ENCODE peak calls at places on chromosomes 13 and 19, in nine cellular contexts. One of them, this sample, is unnamed.

GRCh38 chr19:932647-933552 is 7.1 kb downstream of the ARID3A start:
- DNase-seq in CD8-positive, alpha-beta memory T cell: no peak
- DNase-seq in SW 1271: no peak
- DNase-seq in head of caudate nucleus: no peak
- DNase-seq in GM12878: no peak
- DNase-seq in C1 segment of cervical spinal cord: no peak
- DNase-seq in neural progenitor cell: peak
- DNase-seq in activated CD8-positive, alpha-beta memory T cell treated with anti-CD3 and anti-CD28 coated beads for 1 hour: no peak
- DNase-seq in iris pigment epithelial cell: peak
- DNase-seq in this sample: peak

GRCh38 chr19:45508931-45509691 is 1.8 kb downstream of the VASP start:
- DNase-seq in CD8-positive, alpha-beta memory T cell: no peak
- DNase-seq in SW 1271: no peak
- DNase-seq in head of caudate nucleus: no peak
- DNase-seq in GM12878: peak
- DNase-seq in C1 segment of cervical spinal cord: no peak
- DNase-seq in neural progenitor cell: peak
- DNase-seq in activated CD8-positive, alpha-beta memory T cell treated with anti-CD3 and anti-CD28 coated beads for 1 hour: no peak
- DNase-seq in iris pigment epithelial cell: peak
- DNase-seq in this sample: peak

GRCh38 chr19:49212302-49212701 is 54.7 kb downstream of the TRPM4 start:
- DNase-seq in CD8-positive, alpha-beta memory T cell: no peak
- DNase-seq in SW 1271: no peak
- DNase-seq in head of caudate nucleus: no peak
- DNase-seq in GM12878: no peak
- DNase-seq in C1 segment of cervical spinal cord: no peak
- DNase-seq in neural progenitor cell: no peak
- DNase-seq in activated CD8-positive, alpha-beta memory T cell treated with anti-CD3 and anti-CD28 coated beads for 1 hour: no peak
- DNase-seq in iris pigment epithelial cell: peak
- DNase-seq in this sample: no peak

GRCh38 chr13:72726721-72727416 is 560 bp downstream of the MZT1 start:
- DNase-seq in CD8-positive, alpha-beta memory T cell: peak
- DNase-seq in SW 1271: no peak
- DNase-seq in head of caudate nucleus: peak
- DNase-seq in GM12878: no peak
- DNase-seq in C1 segment of cervical spinal cord: peak
- DNase-seq in neural progenitor cell: peak
- DNase-seq in activated CD8-positive, alpha-beta memory T cell treated with anti-CD3 and anti-CD28 coated beads for 1 hour: no peak
- DNase-seq in iris pigment epithelial cell: peak
- DNase-seq in this sample: peak

GRCh38 chr19:483332-484072 is 12.8 kb upstream of the MADCAM1 start:
- DNase-seq in CD8-positive, alpha-beta memory T cell: no peak
- DNase-seq in SW 1271: no peak
- DNase-seq in head of caudate nucleus: no peak
- DNase-seq in GM12878: no peak
- DNase-seq in C1 segment of cervical spinal cord: no peak
- DNase-seq in neural progenitor cell: no peak
- DNase-seq in activated CD8-positive, alpha-beta memory T cell treated with anti-CD3 and anti-CD28 coated beads for 1 hour: no peak
- DNase-seq in iris pigment epithelial cell: no peak
- DNase-seq in this sample: no peak

GRCh38 chr13:77516342-77516789 is 19.1 kb upstream of the SCEL start:
- DNase-seq in CD8-positive, alpha-beta memory T cell: no peak
- DNase-seq in SW 1271: peak
- DNase-seq in head of caudate nucleus: no peak
- DNase-seq in GM12878: no peak
- DNase-seq in C1 segment of cervical spinal cord: no peak
- DNase-seq in neural progenitor cell: no peak
- DNase-seq in activated CD8-positive, alpha-beta memory T cell treated with anti-CD3 and anti-CD28 coated beads for 1 hour: no peak
- DNase-seq in iris pigment epithelial cell: peak
- DNase-seq in this sample: peak

GRCh38 chr13:111973186-111974064 is 93.5 kb upstream of the SOX1 start:
- DNase-seq in CD8-positive, alpha-beta memory T cell: no peak
- DNase-seq in SW 1271: no peak
- DNase-seq in head of caudate nucleus: no peak
- DNase-seq in GM12878: no peak
- DNase-seq in C1 segment of cervical spinal cord: no peak
- DNase-seq in neural progenitor cell: peak
- DNase-seq in activated CD8-positive, alpha-beta memory T cell treated with anti-CD3 and anti-CD28 coated beads for 1 hour: no peak
- DNase-seq in iris pigment epithelial cell: no peak
- DNase-seq in this sample: no peak

GRCh38 chr13:80055804-80056203 is 285.1 kb downstream of the SPRY2 start:
- DNase-seq in CD8-positive, alpha-beta memory T cell: no peak
- DNase-seq in SW 1271: no peak
- DNase-seq in head of caudate nucleus: peak
- DNase-seq in GM12878: no peak
- DNase-seq in C1 segment of cervical spinal cord: no peak
- DNase-seq in neural progenitor cell: peak
- DNase-seq in activated CD8-positive, alpha-beta memory T cell treated with anti-CD3 and anti-CD28 coated beads for 1 hour: no peak
- DNase-seq in iris pigment epithelial cell: no peak
- DNase-seq in this sample: no peak

GRCh38 chr19:32309711-32310390 is 35.6 kb upstream of the ZNF507 start:
- DNase-seq in CD8-positive, alpha-beta memory T cell: no peak
- DNase-seq in SW 1271: no peak
- DNase-seq in head of caudate nucleus: no peak
- DNase-seq in GM12878: no peak
- DNase-seq in C1 segment of cervical spinal cord: no peak
- DNase-seq in neural progenitor cell: no peak
- DNase-seq in activated CD8-positive, alpha-beta memory T cell treated with anti-CD3 and anti-CD28 coated beads for 1 hour: no peak
- DNase-seq in iris pigment epithelial cell: no peak
- DNase-seq in this sample: no peak

GRCh38 chr13:95301947-95302386 is 716 bp upstream of the ABCC4 start:
- DNase-seq in CD8-positive, alpha-beta memory T cell: no peak
- DNase-seq in SW 1271: no peak
- DNase-seq in head of caudate nucleus: no peak
- DNase-seq in GM12878: no peak
- DNase-seq in C1 segment of cervical spinal cord: no peak
- DNase-seq in neural progenitor cell: peak
- DNase-seq in activated CD8-positive, alpha-beta memory T cell treated with anti-CD3 and anti-CD28 coated beads for 1 hour: no peak
- DNase-seq in iris pigment epithelial cell: no peak
- DNase-seq in this sample: no peak

GRCh38 chr13:27810009-27810408 is 17.7 kb downstream of the GSX1 start:
- DNase-seq in CD8-positive, alpha-beta memory T cell: no peak
- DNase-seq in SW 1271: no peak
- DNase-seq in head of caudate nucleus: no peak
- DNase-seq in GM12878: no peak
- DNase-seq in C1 segment of cervical spinal cord: no peak
- DNase-seq in neural progenitor cell: no peak
- DNase-seq in activated CD8-positive, alpha-beta memory T cell treated with anti-CD3 and anti-CD28 coated beads for 1 hour: no peak
- DNase-seq in iris pigment epithelial cell: no peak
- DNase-seq in this sample: no peak

GRCh38 chr13:71659427-71659826 is 207.6 kb downstream of the DACH1 start:
- DNase-seq in CD8-positive, alpha-beta memory T cell: no peak
- DNase-seq in SW 1271: no peak
- DNase-seq in head of caudate nucleus: no peak
- DNase-seq in GM12878: no peak
- DNase-seq in C1 segment of cervical spinal cord: no peak
- DNase-seq in neural progenitor cell: no peak
- DNase-seq in activated CD8-positive, alpha-beta memory T cell treated with anti-CD3 and anti-CD28 coated beads for 1 hour: no peak
- DNase-seq in iris pigment epithelial cell: peak
- DNase-seq in this sample: no peak

GRCh38 chr13:99496322-99497142 is 4.7 kb upstream of the TM9SF2 start:
- DNase-seq in CD8-positive, alpha-beta memory T cell: peak
- DNase-seq in SW 1271: no peak
- DNase-seq in head of caudate nucleus: peak
- DNase-seq in GM12878: peak
- DNase-seq in C1 segment of cervical spinal cord: peak
- DNase-seq in neural progenitor cell: no peak
- DNase-seq in activated CD8-positive, alpha-beta memory T cell treated with anti-CD3 and anti-CD28 coated beads for 1 hour: peak
- DNase-seq in iris pigment epithelial cell: no peak
- DNase-seq in this sample: peak

GRCh38 chr13:21079761-21080730 is 18.7 kb upstream of the LATS2 start:
- DNase-seq in CD8-positive, alpha-beta memory T cell: no peak
- DNase-seq in SW 1271: peak
- DNase-seq in head of caudate nucleus: no peak
- DNase-seq in GM12878: no peak
- DNase-seq in C1 segment of cervical spinal cord: no peak
- DNase-seq in neural progenitor cell: no peak
- DNase-seq in activated CD8-positive, alpha-beta memory T cell treated with anti-CD3 and anti-CD28 coated beads for 1 hour: no peak
- DNase-seq in iris pigment epithelial cell: peak
- DNase-seq in this sample: peak

GRCh38 chr13:28031220-28031903 is 42.9 kb upstream of the URAD start:
- DNase-seq in CD8-positive, alpha-beta memory T cell: no peak
- DNase-seq in SW 1271: no peak
- DNase-seq in head of caudate nucleus: peak
- DNase-seq in GM12878: no peak
- DNase-seq in C1 segment of cervical spinal cord: peak
- DNase-seq in neural progenitor cell: no peak
- DNase-seq in activated CD8-positive, alpha-beta memory T cell treated with anti-CD3 and anti-CD28 coated beads for 1 hour: no peak
- DNase-seq in iris pigment epithelial cell: no peak
- DNase-seq in this sample: no peak

GRCh38 chr19:8017808-8018207 is 12.4 kb upstream of the ELAVL1 start:
- DNase-seq in CD8-positive, alpha-beta memory T cell: peak
- DNase-seq in SW 1271: no peak
- DNase-seq in head of caudate nucleus: no peak
- DNase-seq in GM12878: no peak
- DNase-seq in C1 segment of cervical spinal cord: no peak
- DNase-seq in neural progenitor cell: peak
- DNase-seq in activated CD8-positive, alpha-beta memory T cell treated with anti-CD3 and anti-CD28 coated beads for 1 hour: no peak
- DNase-seq in iris pigment epithelial cell: no peak
- DNase-seq in this sample: no peak

GRCh38 chr13:50133277-50133953 is 118.2 kb downstream of the KCNRG start:
- DNase-seq in CD8-positive, alpha-beta memory T cell: no peak
- DNase-seq in SW 1271: no peak
- DNase-seq in head of caudate nucleus: no peak
- DNase-seq in GM12878: no peak
- DNase-seq in C1 segment of cervical spinal cord: no peak
- DNase-seq in neural progenitor cell: peak
- DNase-seq in activated CD8-positive, alpha-beta memory T cell treated with anti-CD3 and anti-CD28 coated beads for 1 hour: no peak
- DNase-seq in iris pigment epithelial cell: no peak
- DNase-seq in this sample: no peak

GRCh38 chr13:44206429-44206828 is 167.2 kb upstream of the SERP2 start:
- DNase-seq in CD8-positive, alpha-beta memory T cell: no peak
- DNase-seq in SW 1271: no peak
- DNase-seq in head of caudate nucleus: no peak
- DNase-seq in GM12878: no peak
- DNase-seq in C1 segment of cervical spinal cord: no peak
- DNase-seq in neural progenitor cell: no peak
- DNase-seq in activated CD8-positive, alpha-beta memory T cell treated with anti-CD3 and anti-CD28 coated beads for 1 hour: no peak
- DNase-seq in iris pigment epithelial cell: no peak
- DNase-seq in this sample: no peak

GRCh38 chr19:55304980-55305379 is 20.2 kb downstream of the TMEM150B start:
- DNase-seq in CD8-positive, alpha-beta memory T cell: no peak
- DNase-seq in SW 1271: no peak
- DNase-seq in head of caudate nucleus: no peak
- DNase-seq in GM12878: no peak
- DNase-seq in C1 segment of cervical spinal cord: no peak
- DNase-seq in neural progenitor cell: no peak
- DNase-seq in activated CD8-positive, alpha-beta memory T cell treated with anti-CD3 and anti-CD28 coated beads for 1 hour: no peak
- DNase-seq in iris pigment epithelial cell: no peak
- DNase-seq in this sample: no peak

GRCh38 chr19:15298847-15299567 is 33.3 kb downstream of the BRD4 start:
- DNase-seq in CD8-positive, alpha-beta memory T cell: no peak
- DNase-seq in SW 1271: no peak
- DNase-seq in head of caudate nucleus: no peak
- DNase-seq in GM12878: no peak
- DNase-seq in C1 segment of cervical spinal cord: no peak
- DNase-seq in neural progenitor cell: no peak
- DNase-seq in activated CD8-positive, alpha-beta memory T cell treated with anti-CD3 and anti-CD28 coated beads for 1 hour: no peak
- DNase-seq in iris pigment epithelial cell: no peak
- DNase-seq in this sample: peak

GRCh38 chr19:58570770-58571574 is 2.2 kb downstream of the MZF1 start:
- DNase-seq in CD8-positive, alpha-beta memory T cell: no peak
- DNase-seq in SW 1271: no peak
- DNase-seq in head of caudate nucleus: no peak
- DNase-seq in GM12878: no peak
- DNase-seq in C1 segment of cervical spinal cord: no peak
- DNase-seq in neural progenitor cell: no peak
- DNase-seq in activated CD8-positive, alpha-beta memory T cell treated with anti-CD3 and anti-CD28 coated beads for 1 hour: no peak
- DNase-seq in iris pigment epithelial cell: no peak
- DNase-seq in this sample: no peak

GRCh38 chr19:45472557-45473365 is 5.0 kb downstream of the FOSB start:
- DNase-seq in CD8-positive, alpha-beta memory T cell: peak
- DNase-seq in SW 1271: no peak
- DNase-seq in head of caudate nucleus: no peak
- DNase-seq in GM12878: no peak
- DNase-seq in C1 segment of cervical spinal cord: no peak
- DNase-seq in neural progenitor cell: peak
- DNase-seq in activated CD8-positive, alpha-beta memory T cell treated with anti-CD3 and anti-CD28 coated beads for 1 hour: no peak
- DNase-seq in iris pigment epithelial cell: no peak
- DNase-seq in this sample: no peak

GRCh38 chr19:54430306-54431254 is 15.3 kb downstream of the TTYH1 start:
- DNase-seq in CD8-positive, alpha-beta memory T cell: peak
- DNase-seq in SW 1271: no peak
- DNase-seq in head of caudate nucleus: peak
- DNase-seq in GM12878: no peak
- DNase-seq in C1 segment of cervical spinal cord: peak
- DNase-seq in neural progenitor cell: peak
- DNase-seq in activated CD8-positive, alpha-beta memory T cell treated with anti-CD3 and anti-CD28 coated beads for 1 hour: peak
- DNase-seq in iris pigment epithelial cell: peak
- DNase-seq in this sample: peak

This sample was measured in EH.